ENCODE peak calls at places on chromosomes 4 and X, in four cellular contexts. One of them, this sample, is unnamed.

GRCh38 chr4:140330311-140330900 is 43.0 kb upstream of the SCOC start:
- DNase-seq in GM23338: peak; percentile 62
- DNase-seq in brain microvascular endothelial cell: no peak
- DNase-seq in HFF-Myc: peak; percentile 21
- DNase-seq in this sample: no peak

GRCh38 chr4:2432991-2433530 is 14.3 kb downstream of the CFAP99 start:
- DNase-seq in GM23338: no peak
- DNase-seq in brain microvascular endothelial cell: peak; percentile 72
- DNase-seq in HFF-Myc: no peak
- DNase-seq in this sample: no peak

GRCh38 chr4:2046031-2046961 is 12.8 kb upstream of the NAT8L start:
- DNase-seq in GM23338: no peak
- DNase-seq in brain microvascular endothelial cell: no peak
- DNase-seq in HFF-Myc: no peak
- DNase-seq in this sample: no peak

GRCh38 chrX:18884916-18885315 is 99.0 kb downstream of the PHKA2 start:
- DNase-seq in GM23338: no peak
- DNase-seq in brain microvascular endothelial cell: no peak
- DNase-seq in HFF-Myc: no peak
- DNase-seq in this sample: no peak

GRCh38 chr4:6331018-6331417 is 61.4 kb downstream of the WFS1 start:
- DNase-seq in GM23338: peak; percentile 73
- DNase-seq in brain microvascular endothelial cell: no peak
- DNase-seq in HFF-Myc: no peak
- DNase-seq in this sample: no peak

GRCh38 chrX:85115252-85115651 is 111.6 kb downstream of the APOOL start:
- DNase-seq in GM23338: no peak
- DNase-seq in brain microvascular endothelial cell: no peak
- DNase-seq in HFF-Myc: no peak
- DNase-seq in this sample: no peak

GRCh38 chr4:725368-726234 is 20.0 kb downstream of the PCGF3 start:
- DNase-seq in GM23338: no peak
- DNase-seq in brain microvascular endothelial cell: no peak
- DNase-seq in HFF-Myc: no peak
- DNase-seq in this sample: no peak

GRCh38 chr4:123826896-123827295 is 430.3 kb downstream of the SPRY1 start:
- DNase-seq in GM23338: no peak
- DNase-seq in brain microvascular endothelial cell: peak; percentile 91
- DNase-seq in HFF-Myc: no peak
- DNase-seq in this sample: no peak

GRCh38 chr4:67635331-67635730 is 65.6 kb downstream of the UBA6 start:
- DNase-seq in GM23338: no peak
- DNase-seq in brain microvascular endothelial cell: no peak
- DNase-seq in HFF-Myc: no peak
- DNase-seq in this sample: no peak

GRCh38 chrX:116204947-116205346 is 34.4 kb downstream of the AGTR2 start:
- DNase-seq in GM23338: peak; percentile 56
- DNase-seq in brain microvascular endothelial cell: peak; percentile 4
- DNase-seq in HFF-Myc: no peak
- DNase-seq in this sample: no peak

GRCh38 chrX:140815868-140816267 is 106.3 kb downstream of the LINC00632 start:
- DNase-seq in GM23338: no peak
- DNase-seq in brain microvascular endothelial cell: peak; percentile 12
- DNase-seq in HFF-Myc: peak; percentile 10
- DNase-seq in this sample: no peak

GRCh38 chrX:140822184-140822583 is 112.6 kb downstream of the LINC00632 start:
- DNase-seq in GM23338: no peak
- DNase-seq in brain microvascular endothelial cell: no peak
- DNase-seq in HFF-Myc: no peak
- DNase-seq in this sample: no peak

GRCh38 chrX:140822861-140823260 is 113.3 kb downstream of the LINC00632 start:
- DNase-seq in GM23338: no peak
- DNase-seq in brain microvascular endothelial cell: no peak
- DNase-seq in HFF-Myc: no peak
- DNase-seq in this sample: no peak

GRCh38 chrX:140821280-140821679 is 111.7 kb downstream of the LINC00632 start:
- DNase-seq in GM23338: peak; percentile 71
- DNase-seq in brain microvascular endothelial cell: no peak
- DNase-seq in HFF-Myc: no peak
- DNase-seq in this sample: no peak

GRCh38 chrX:140817943-140818342 is 108.4 kb downstream of the LINC00632 start:
- DNase-seq in GM23338: peak; percentile 51
- DNase-seq in brain microvascular endothelial cell: peak; percentile 35
- DNase-seq in HFF-Myc: peak; percentile 10
- DNase-seq in this sample: no peak
- H3K4me3 ChIP-seq in GM23338: no peak overlapping the region
- H3K4me3 ChIP-seq in brain microvascular endothelial cell: no peak overlapping the region
- H3K4me3 ChIP-seq in HFF-Myc: no peak overlapping the region
- H3K4me3 ChIP-seq in this sample: no peak overlapping the region

GRCh38 chr4:153371835-153372234 is 27.3 kb downstream of the MND1 start:
- DNase-seq in GM23338: no peak
- DNase-seq in brain microvascular endothelial cell: no peak
- DNase-seq in HFF-Myc: no peak
- DNase-seq in this sample: no peak
- H3K4me3 ChIP-seq in GM23338: no peak overlapping the region
- H3K4me3 ChIP-seq in brain microvascular endothelial cell: no peak overlapping the region
- H3K4me3 ChIP-seq in HFF-Myc: no peak overlapping the region
- H3K4me3 ChIP-seq in this sample: no peak overlapping the region

GRCh38 chr4:138870739-138871633 is 144.6 kb upstream of the NOCT start:
- DNase-seq in GM23338: peak; percentile 88
- DNase-seq in brain microvascular endothelial cell: peak; percentile 74
- DNase-seq in HFF-Myc: peak; percentile 62
- DNase-seq in this sample: peak; percentile 55
- H3K4me3 ChIP-seq in GM23338: no peak overlapping the region
- H3K4me3 ChIP-seq in brain microvascular endothelial cell: no peak overlapping the region
- H3K4me3 ChIP-seq in HFF-Myc: no peak overlapping the region
- H3K4me3 ChIP-seq in this sample: no peak overlapping the region

GRCh38 chrX:104564921-104565703 is 887 bp upstream of the IL1RAPL2 start:
- DNase-seq in GM23338: peak; percentile 23
- DNase-seq in brain microvascular endothelial cell: no peak
- DNase-seq in HFF-Myc: no peak
- DNase-seq in this sample: no peak

GRCh38 chrX:104566921-104567501 is 1.0 kb downstream of the IL1RAPL2 start:
- DNase-seq in GM23338: peak; percentile 35
- DNase-seq in brain microvascular endothelial cell: no peak
- DNase-seq in HFF-Myc: no peak
- DNase-seq in this sample: no peak

GRCh38 chrX:104567506-104567905 is 1.5 kb downstream of the IL1RAPL2 start:
- DNase-seq in GM23338: no peak
- DNase-seq in brain microvascular endothelial cell: no peak
- DNase-seq in HFF-Myc: no peak
- DNase-seq in this sample: no peak

GRCh38 chrX:104564335-104564734 is 1.7 kb upstream of the IL1RAPL2 start:
- DNase-seq in GM23338: no peak
- DNase-seq in brain microvascular endothelial cell: no peak
- DNase-seq in HFF-Myc: no peak
- DNase-seq in this sample: no peak

GRCh38 chrX:104565791-104566687 is at the start of gene IL1RAPL2:
- DNase-seq in GM23338: peak; percentile 86
- DNase-seq in brain microvascular endothelial cell: no peak
- DNase-seq in HFF-Myc: no peak
- DNase-seq in this sample: no peak
- H3K4me3 ChIP-seq in GM23338: peak within 1 kb of the TSS; percentile 60
- H3K4me3 ChIP-seq in brain microvascular endothelial cell: no peak within 1 kb of the TSS
- H3K4me3 ChIP-seq in HFF-Myc: no peak within 1 kb of the TSS
- H3K4me3 ChIP-seq in this sample: no peak within 1 kb of the TSS

DNA sequence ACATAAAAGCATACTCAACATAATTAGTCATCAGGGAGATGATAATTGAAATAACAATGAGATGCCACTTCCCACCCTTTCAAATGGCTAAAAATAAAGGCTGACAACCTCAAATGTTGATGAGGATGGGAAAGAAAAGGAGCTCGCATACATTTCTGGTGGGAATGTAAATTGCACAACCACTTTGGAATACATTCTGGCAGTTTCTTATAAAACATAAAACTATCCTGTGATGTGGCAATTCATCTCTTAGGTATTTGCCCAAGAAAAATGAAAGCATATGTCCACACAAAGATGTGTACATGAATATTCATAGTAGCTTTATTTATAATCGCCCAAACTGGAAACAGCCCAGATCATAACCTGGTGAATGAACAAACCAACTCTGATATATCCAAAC is 682 bp upstream of the ZNF275 start:
- DNase-seq in GM23338: no peak
- DNase-seq in brain microvascular endothelial cell: peak; percentile 10
- DNase-seq in HFF-Myc: no peak
- DNase-seq in this sample: no peak
- H3K4me3 ChIP-seq in GM23338: peak overlapping the region; percentile 72
- H3K4me3 ChIP-seq in brain microvascular endothelial cell: peak overlapping the region; percentile 53
- H3K4me3 ChIP-seq in HFF-Myc: peak overlapping the region; percentile 35
- H3K4me3 ChIP-seq in this sample: peak overlapping the region; percentile 58

DNA sequence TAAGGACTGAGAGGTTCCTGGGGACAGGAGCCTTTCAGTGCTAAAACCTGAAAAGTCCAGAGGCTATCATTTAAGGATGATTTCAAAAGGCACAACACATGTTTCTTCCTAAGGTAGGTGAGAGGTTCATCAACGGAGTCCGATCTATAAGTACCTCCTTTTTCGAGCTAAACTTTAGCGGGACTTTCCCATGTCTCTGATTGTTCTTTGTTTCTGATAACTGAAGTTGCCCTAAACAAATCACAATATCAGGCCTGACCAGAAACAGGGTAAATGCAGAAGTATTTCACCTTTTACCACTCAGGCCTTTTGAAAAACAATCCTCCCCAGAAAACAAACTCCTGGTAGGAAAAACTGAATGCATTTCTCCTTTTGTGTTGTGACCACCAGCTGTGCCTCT is 17.6 kb downstream of the PIR start:
- DNase-seq in GM23338: peak; percentile 15
- DNase-seq in brain microvascular endothelial cell: no peak
- DNase-seq in HFF-Myc: no peak
- DNase-seq in this sample: no peak
- H3K4me3 ChIP-seq in GM23338: no peak overlapping the region
- H3K4me3 ChIP-seq in brain microvascular endothelial cell: no peak overlapping the region
- H3K4me3 ChIP-seq in HFF-Myc: no peak overlapping the region
- H3K4me3 ChIP-seq in this sample: no peak overlapping the region

DNA sequence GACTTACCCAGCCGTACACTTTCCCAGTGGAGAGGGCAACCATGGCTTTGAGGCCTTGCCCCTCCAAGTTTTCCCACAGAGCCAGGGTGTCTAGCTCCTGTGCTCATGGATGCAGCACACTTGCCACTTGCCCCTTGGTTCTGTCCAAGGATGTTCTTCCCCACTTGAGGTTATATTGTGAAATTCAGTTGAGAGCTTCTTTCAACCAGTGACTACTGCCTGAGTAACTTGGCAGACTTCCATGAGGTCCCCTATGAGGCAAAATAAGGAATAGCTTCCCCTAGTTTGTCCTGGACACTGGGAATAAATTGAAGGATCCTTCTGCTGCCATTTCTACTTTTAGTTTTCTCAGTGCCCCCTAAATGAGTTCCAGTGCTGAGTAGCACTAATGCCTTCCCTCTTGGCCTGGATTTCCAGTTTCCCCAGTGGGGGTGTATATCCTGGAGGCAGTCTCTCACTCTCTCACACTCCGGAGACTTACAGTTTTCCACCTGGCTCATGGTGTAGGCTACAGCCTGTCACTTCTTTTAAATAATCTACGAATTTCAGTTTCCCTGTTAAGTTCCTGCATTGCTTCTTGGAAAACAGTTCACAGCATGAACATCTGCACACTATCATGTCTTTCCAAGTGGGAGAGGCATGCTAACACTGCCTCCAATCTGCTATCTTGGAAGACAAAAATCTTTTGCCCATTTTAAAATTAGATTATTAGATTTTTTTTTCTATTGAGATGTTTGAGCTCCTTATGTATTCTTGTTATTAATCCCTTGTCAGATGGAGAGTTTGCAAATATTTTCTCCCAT is 36.5 kb upstream of the ADH4 start:
- DNase-seq in GM23338: no peak
- DNase-seq in brain microvascular endothelial cell: peak; percentile 63
- DNase-seq in HFF-Myc: peak; percentile 45
- DNase-seq in this sample: peak; percentile 44
- H3K4me3 ChIP-seq in GM23338: no peak overlapping the region
- H3K4me3 ChIP-seq in brain microvascular endothelial cell: no peak overlapping the region
- H3K4me3 ChIP-seq in HFF-Myc: no peak overlapping the region
- H3K4me3 ChIP-seq in this sample: no peak overlapping the region

GRCh38 chrX:41087219-41087618 is 2.0 kb downstream of the USP9X start:
- DNase-seq in GM23338: no peak
- DNase-seq in brain microvascular endothelial cell: no peak
- DNase-seq in HFF-Myc: no peak
- DNase-seq in this sample: no peak
- H3K4me3 ChIP-seq in GM23338: peak overlapping the region; percentile 94
- H3K4me3 ChIP-seq in brain microvascular endothelial cell: peak overlapping the region; percentile 93
- H3K4me3 ChIP-seq in HFF-Myc: peak overlapping the region; percentile 74
- H3K4me3 ChIP-seq in this sample: peak overlapping the region; percentile 82

DNA sequence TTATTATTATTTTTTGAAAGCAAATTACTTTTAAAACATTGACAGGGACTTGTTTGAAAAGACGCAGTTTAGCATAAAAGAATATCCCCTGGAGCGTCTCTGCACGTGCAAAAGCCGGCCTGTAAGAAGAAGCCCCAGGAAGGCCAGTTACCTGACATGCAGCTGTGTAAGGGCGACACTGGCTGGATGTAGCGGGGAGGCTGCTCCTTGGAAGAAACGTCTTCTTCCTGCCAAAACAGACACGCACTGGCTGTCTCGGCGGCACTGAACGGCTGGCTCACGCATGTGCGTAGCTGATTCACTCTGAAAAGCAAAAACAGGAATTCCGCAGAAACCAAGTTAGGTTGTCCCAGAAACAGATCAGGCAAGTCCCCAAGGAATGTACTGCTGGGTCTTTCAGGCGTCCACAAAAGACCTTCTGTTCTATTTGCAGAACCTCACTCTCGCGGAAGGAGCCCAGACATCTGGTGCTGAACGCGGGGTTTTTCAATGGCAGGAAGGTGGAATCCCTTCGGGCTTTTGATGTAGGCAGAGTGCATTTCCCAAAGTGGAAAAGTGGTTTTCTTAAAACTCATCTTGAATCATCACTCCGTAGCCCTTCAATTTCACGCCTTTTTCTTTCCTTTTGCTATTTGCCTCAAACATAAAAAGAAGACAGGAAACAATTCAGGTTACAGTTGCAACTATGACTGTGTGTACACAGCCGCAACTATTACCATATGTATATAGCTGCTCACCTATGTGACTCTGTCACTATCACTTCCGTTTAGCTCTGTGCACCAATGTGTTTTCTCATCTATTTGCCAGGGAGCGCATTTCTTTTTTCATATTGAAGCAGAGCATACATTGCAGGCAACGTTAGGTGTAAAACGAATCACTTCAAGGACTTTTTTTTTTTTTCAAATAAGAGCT is 38.1 kb upstream of the ARSH start:
- DNase-seq in GM23338: peak; percentile 5
- DNase-seq in brain microvascular endothelial cell: peak; percentile 78
- DNase-seq in HFF-Myc: no peak
- DNase-seq in this sample: no peak
- H3K4me3 ChIP-seq in GM23338: no peak overlapping the region
- H3K4me3 ChIP-seq in brain microvascular endothelial cell: peak overlapping the region; percentile 42
- H3K4me3 ChIP-seq in HFF-Myc: peak overlapping the region; percentile 14
- H3K4me3 ChIP-seq in this sample: no peak overlapping the region

This sample was measured in AG04450.